ENCODE peak calls at places on chromosomes 2 and 18, in six cellular contexts. B, W, G, C, V and N are unnamed samples. For H3K9me3, the result is how much of the 10 kb centered on the place peaks cover.

GRCh38 chr2:19020144-19021099 is 338.0 kb downstream of the OSR1 start:
- DNase-seq in B (no peak), W (no peak), G (no peak), C (no peak), V (no peak), N (no peak)

GRCh38 chr2:121004271-121004812 is 268.7 kb downstream of the GLI2 start:
- DNase-seq in B (no peak), W (no peak), G (no peak), C (no peak), V (no peak), N (no peak)

GRCh38 chr2:42895796-42896145 is 103.4 kb upstream of the HAAO start:
- DNase-seq in B (no peak), W (no peak), G (no peak), C (no peak), V (no peak), N (no peak)

GRCh38 chr18:23279931-23280330 is 144.6 kb downstream of the CABLES1 start:
- DNase-seq in B (no peak), W (no peak), G (no peak), C (no peak), V (no peak), N (no peak)

GRCh38 chr2:127606594-127607398 is 39.2 kb upstream of the GPR17 start:
- DNase-seq in B (no peak), W (no peak), G (no peak), C (no peak), V (no peak), N (no peak)

GRCh38 chr2:42101641-42102605 is 54.1 kb downstream of the PKDCC start:
- DNase-seq in B (peak), W (peak), G (no peak), C (peak), V (peak), N (peak)

GRCh38 chr2:209388416-209389037 is 35.3 kb upstream of the MAP2 start:
- DNase-seq in B (no peak), W (no peak), G (no peak), C (no peak), V (no peak), N (no peak)

GRCh38 chr2:128789776-128790455 is 471.2 kb upstream of the HS6ST1 start:
- DNase-seq in B (no peak), W (no peak), G (no peak), C (no peak), V (no peak), N (no peak)

GRCh38 chr18:60471652-60472051 is 99.1 kb upstream of the MC4R start:
- DNase-seq in B (no peak), W (no peak), G (no peak), C (no peak), V (no peak), N (no peak)

GRCh38 chr18:37778417-37779165 is 213.0 kb upstream of the CELF4 start:
- DNase-seq in B (peak), W (no peak), G (peak), C (peak), V (peak), N (peak)

GRCh38 chr2:128442891-128443302 is 124.2 kb upstream of the HS6ST1 start:
- DNase-seq in B (no peak), W (no peak), G (peak), C (peak), V (no peak), N (no peak)

GRCh38 chr2:220847587-220847986 is 724.5 kb downstream of the EPHA4 start:
- DNase-seq in B (no peak), W (no peak), G (no peak), C (no peak), V (no peak), N (no peak)

GRCh38 chr2:99032786-99033185 is 96.8 kb upstream of the CRACDL start:
- DNase-seq in B (no peak), W (no peak), G (no peak), C (no peak), V (no peak), N (no peak)

GRCh38 chr2:9797086-9797485 is 46.2 kb upstream of the TAF1B start:
- DNase-seq in B (no peak), W (no peak), G (no peak), C (no peak), V (no peak), N (no peak)
- H3K27ac ChIP-seq in B (no peak), W (no peak), G (no peak), C (no peak), V (no peak), N (no peak)

GRCh38 chr2:188307850-188308283 is 16.2 kb downstream of the GULP1 start:
- DNase-seq in B (no peak), W (no peak), G (no peak), C (no peak), V (no peak), N (no peak)
- H3K9me3 ChIP-seq in B (under half), W (under half), G (under half), C (under half), V (under half), N (under half)

DNA sequence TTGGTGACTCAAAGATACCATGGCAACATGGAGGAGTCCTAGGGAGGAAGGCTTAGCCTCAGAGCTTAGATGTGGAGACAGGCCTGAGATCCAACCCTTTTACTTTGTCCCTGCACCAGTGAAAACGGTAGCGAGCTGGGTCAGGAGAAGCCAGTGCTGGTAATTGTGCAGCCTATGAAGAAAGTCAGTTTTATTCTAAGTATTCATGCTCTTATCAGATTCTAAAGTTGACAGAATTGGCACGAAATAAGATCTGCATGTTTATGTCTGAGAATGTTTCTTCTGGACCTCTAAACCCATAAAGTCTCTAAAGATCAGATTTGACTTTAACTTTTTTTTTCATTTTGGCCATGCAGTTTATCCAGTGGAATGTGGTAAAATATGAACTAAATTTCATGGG is 93.8 kb downstream of the SCG2 start:
- DNase-seq in B (no peak), W (no peak), G (no peak), C (no peak), V (no peak), N (no peak)
- H3K27ac ChIP-seq in B (no peak), W (no peak), G (no peak), C (no peak), V (no peak), N (no peak)

GRCh38 chr18:13912601-13913000 is 2.7 kb downstream of the MC2R start:
- DNase-seq in B (no peak), W (no peak), G (no peak), C (no peak), V (no peak), N (no peak)

GRCh38 chr18:13913205-13913604 is 2.1 kb downstream of the MC2R start:
- DNase-seq in B (no peak), W (no peak), G (no peak), C (no peak), V (no peak), N (no peak)

GRCh38 chr18:13915391-13915790 is at the start of gene MC2R:
- DNase-seq in B (no peak), W (no peak), G (no peak), C (no peak), V (no peak), N (no peak)

GRCh38 chr18:13914756-13915155 is 580 bp downstream of the MC2R start:
- DNase-seq in B (no peak), W (no peak), G (no peak), C (no peak), V (no peak), N (no peak)

DNA sequence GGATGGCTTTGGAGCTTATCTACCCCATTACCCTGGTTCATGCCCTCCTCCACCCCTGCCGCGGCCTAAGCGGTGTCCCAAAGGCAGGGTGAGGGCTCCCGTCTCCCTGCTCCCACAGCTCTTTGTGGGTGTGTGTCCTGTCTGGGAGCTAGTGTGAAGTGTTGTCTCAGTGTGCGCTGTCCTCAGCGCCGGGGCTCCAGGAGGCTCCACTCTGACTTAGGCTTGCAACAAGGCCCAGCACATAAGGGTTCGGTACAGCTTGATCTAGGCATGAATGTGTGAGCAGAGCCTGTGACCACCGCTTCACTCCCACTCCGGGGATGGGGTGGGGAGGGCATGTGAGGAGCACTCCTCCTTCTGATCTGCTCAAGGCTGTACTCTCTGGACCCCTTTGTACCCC is 1.2 kb downstream of the MC2R start:
- DNase-seq in B (no peak), W (no peak), G (no peak), C (no peak), V (no peak), N (no peak)
- H3K9me3 ChIP-seq in B (under half), W (under half), G (under half), C (under half), V (under half), N (under half)

GRCh38 chr2:207334309-207334630 is 168.5 kb upstream of the KLF7 start:
- DNase-seq in B (no peak), W (no peak), G (no peak), C (no peak), V (no peak), N (no peak)
- H3K27ac ChIP-seq in B (peak), W (no peak), G (peak), C (no peak), V (peak), N (peak)

GRCh38 chr2:215210082-215210481 is 71.7 kb upstream of the ABCA12 start:
- DNase-seq in B (no peak), W (no peak), G (no peak), C (no peak), V (no peak), N (no peak)

GRCh38 chr2:215207041-215207440 is 68.6 kb upstream of the ABCA12 start:
- DNase-seq in B (no peak), W (no peak), G (no peak), C (no peak), V (no peak), N (no peak)

GRCh38 chr2:215205787-215206186 is 67.4 kb upstream of the ABCA12 start:
- DNase-seq in B (no peak), W (no peak), G (no peak), C (no peak), V (no peak), N (no peak)

DNA sequence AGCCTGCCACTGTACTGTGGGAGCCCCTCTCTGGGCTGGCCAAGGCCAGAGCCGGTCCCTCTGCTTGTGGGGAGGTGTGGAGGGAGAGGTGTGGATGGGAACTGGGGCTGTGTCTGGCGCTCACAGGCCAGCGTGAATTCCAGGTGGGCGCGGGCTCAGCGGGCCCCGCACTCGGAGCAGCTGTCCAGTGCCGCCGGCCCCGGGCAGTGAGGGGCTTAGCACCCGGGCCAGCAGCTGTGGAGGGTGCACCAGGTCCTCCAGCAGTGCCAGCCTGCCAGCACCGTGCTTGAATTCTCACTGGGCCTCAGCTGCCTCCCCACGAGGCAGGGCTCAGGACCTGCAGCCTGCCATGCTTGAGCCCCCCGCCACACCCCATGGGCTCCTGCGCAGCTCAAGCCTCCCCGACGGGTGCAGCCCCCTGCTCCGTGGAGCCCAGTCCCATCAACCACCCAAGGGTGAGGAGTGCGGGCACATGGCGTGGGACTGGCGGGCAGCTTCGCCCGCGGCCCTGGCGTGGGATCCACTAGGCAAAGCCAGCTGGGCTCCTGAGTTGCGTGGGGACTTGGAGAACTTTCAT is 69.5 kb upstream of the ABCA12 start:
- DNase-seq in B (no peak), W (no peak), G (no peak), C (no peak), V (no peak), N (no peak)
- H3K9me3 ChIP-seq in B (under half), W (under half), G (under half), C (under half), V (under half), N (under half)

GRCh38 chr2:174491947-174492346 is 5.1 kb upstream of the GPR155 start:
- DNase-seq in B (no peak), W (no peak), G (no peak), C (no peak), V (no peak), N (no peak)
- H3K27ac ChIP-seq in B (no peak), W (peak), G (no peak), C (no peak), V (no peak), N (no peak)

DNA sequence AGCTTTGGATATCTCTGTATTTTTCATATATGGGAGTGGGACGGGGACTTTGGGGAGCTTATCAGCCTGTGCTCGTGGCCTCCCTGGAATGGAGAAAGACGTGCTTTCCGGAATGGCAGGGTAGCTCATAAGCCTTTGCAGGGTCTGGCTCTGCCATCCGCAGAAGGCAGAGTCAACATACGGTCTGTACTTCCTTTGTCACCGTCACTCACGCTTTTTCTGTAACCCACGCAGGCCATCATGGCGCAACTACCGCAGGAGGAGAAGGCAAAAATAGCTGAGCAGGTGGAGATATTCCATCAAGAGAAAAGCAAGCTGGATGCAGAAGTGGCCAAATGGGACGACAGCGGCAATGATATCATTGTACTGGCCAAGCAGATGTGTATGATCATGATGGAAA is 284.5 kb upstream of the LRRTM1 start:
- DNase-seq in B (no peak), W (no peak), G (no peak), C (no peak), V (no peak), N (no peak)
- H3K9me3 ChIP-seq in B (under half), W (under half), G (under half), C (under half), V (under half), N (under half)

GRCh38 chr2:222707102-222707688 is 35.7 kb downstream of the MOGAT1 start:
- DNase-seq in B (no peak), W (no peak), G (no peak), C (no peak), V (no peak), N (no peak)

GRCh38 chr2:222707689-222708273 is 36.3 kb downstream of the MOGAT1 start:
- DNase-seq in B (no peak), W (no peak), G (no peak), C (no peak), V (no peak), N (no peak)

GRCh38 chr2:222711315-222711940 is 40.0 kb downstream of the MOGAT1 start:
- DNase-seq in B (no peak), W (no peak), G (no peak), C (no peak), V (no peak), N (no peak)

GRCh38 chr2:222708274-222708710 is 36.8 kb downstream of the MOGAT1 start:
- DNase-seq in B (peak), W (peak), G (peak), C (peak), V (peak), N (peak)

GRCh38 chr2:222709191-222709891 is 37.9 kb downstream of the MOGAT1 start:
- DNase-seq in B (peak), W (no peak), G (peak), C (no peak), V (peak), N (peak)
- H3K27ac ChIP-seq in B (peak), W (no peak), G (peak), C (no peak), V (peak), N (peak)

DNA sequence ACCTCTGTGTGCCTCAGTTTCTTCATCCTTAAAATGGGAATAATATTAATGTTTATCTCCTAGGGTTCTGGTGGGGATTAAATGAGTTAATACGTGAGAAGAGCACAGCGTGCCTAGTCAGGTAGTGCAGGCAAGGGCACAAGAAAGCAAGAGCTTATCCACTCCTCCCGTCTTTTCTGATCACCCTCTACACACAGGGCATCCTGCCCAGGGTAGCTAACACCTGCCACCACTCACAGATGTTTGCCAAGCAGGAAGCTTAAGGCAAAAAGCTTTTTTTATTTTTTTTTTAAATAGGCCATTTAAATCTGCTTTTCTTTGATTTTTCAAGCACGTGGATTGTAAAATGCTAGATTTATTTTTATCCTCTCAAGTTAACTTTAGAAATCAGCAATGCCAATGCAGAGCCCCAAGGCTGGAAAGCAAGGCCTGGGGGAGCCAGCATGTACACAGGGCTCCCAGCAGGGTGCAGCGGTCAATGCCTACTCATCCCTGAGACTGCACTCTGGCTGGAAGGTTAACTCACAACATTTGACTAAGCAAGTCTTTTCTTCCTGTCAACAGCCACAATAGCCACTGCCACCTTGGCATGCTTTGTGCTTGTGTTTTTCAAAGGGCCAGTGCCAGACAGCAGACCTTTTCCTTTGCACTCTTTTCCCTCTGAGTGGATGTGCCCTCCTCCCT is 86.5 kb upstream of the ACAA2 start:
- DNase-seq in B (no peak), W (no peak), G (no peak), C (peak), V (no peak), N (no peak)
- H3K9me3 ChIP-seq in B (under half), W (under half), G (under half), C (under half), V (under half), N (under half)